ENCODE peak calls at places on chromosome 20, in seven cellular contexts. One of them, this sample, is unnamed.

GRCh38 chr20:43463864-43464785 is 6.4 kb downstream of the SRSF6 start:
- DNase-seq in T1000: no peak
- DNase-seq in GM10248: no peak
- DNase-seq in stimulated activated CD4-positive, alpha-beta T cell treated with anti-CD3 and anti-CD28 coated beads, Interleukin-15, amount 100 ng/mL, for 24 hours: no peak
- DNase-seq in Peyer's patch: no peak
- DNase-seq in heart right ventricle: no peak
- DNase-seq in ureter: no peak
- DNase-seq in this sample: no peak

GRCh38 chr20:4766631-4767030 is 44.9 kb downstream of the PRND start:
- DNase-seq in heart right ventricle: no peak
- DNase-seq in T1000: no peak
- DNase-seq in GM10248: no peak
- DNase-seq in stimulated activated CD4-positive, alpha-beta T cell treated with anti-CD3 and anti-CD28 coated beads, Interleukin-15, amount 100 ng/mL, for 24 hours: no peak
- DNase-seq in ureter: no peak
- DNase-seq in Peyer's patch: no peak
- DNase-seq in this sample: no peak

GRCh38 chr20:63094767-63095499 is 88.2 kb upstream of the BHLHE23 start:
- DNase-seq in heart right ventricle: no peak
- DNase-seq in GM10248: no peak
- DNase-seq in stimulated activated CD4-positive, alpha-beta T cell treated with anti-CD3 and anti-CD28 coated beads, Interleukin-15, amount 100 ng/mL, for 24 hours: no peak
- DNase-seq in ureter: peak
- DNase-seq in Peyer's patch: no peak
- DNase-seq in T1000: no peak
- DNase-seq in this sample: no peak

GRCh38 chr20:22918286-22918983 is 116.7 kb upstream of the SSTR4 start:
- DNase-seq in heart right ventricle: no peak
- DNase-seq in GM10248: no peak
- DNase-seq in Peyer's patch: no peak
- DNase-seq in stimulated activated CD4-positive, alpha-beta T cell treated with anti-CD3 and anti-CD28 coated beads, Interleukin-15, amount 100 ng/mL, for 24 hours: no peak
- DNase-seq in ureter: no peak
- DNase-seq in T1000: no peak
- DNase-seq in this sample: no peak

GRCh38 chr20:2695206-2695983 is 2.8 kb downstream of the EBF4 start:
- DNase-seq in T1000: no peak
- DNase-seq in GM10248: no peak
- DNase-seq in Peyer's patch: no peak
- DNase-seq in stimulated activated CD4-positive, alpha-beta T cell treated with anti-CD3 and anti-CD28 coated beads, Interleukin-15, amount 100 ng/mL, for 24 hours: no peak
- DNase-seq in ureter: peak
- DNase-seq in heart right ventricle: no peak
- DNase-seq in this sample: no peak

GRCh38 chr20:3238616-3239025 is 369 bp downstream of the SLC4A11 start:
- DNase-seq in ureter: no peak
- DNase-seq in GM10248: peak
- DNase-seq in T1000: no peak
- DNase-seq in Peyer's patch: peak
- DNase-seq in stimulated activated CD4-positive, alpha-beta T cell treated with anti-CD3 and anti-CD28 coated beads, Interleukin-15, amount 100 ng/mL, for 24 hours: peak
- DNase-seq in heart right ventricle: no peak
- DNase-seq in this sample: no peak

GRCh38 chr20:20215976-20216727 is 151.8 kb upstream of the INSM1 start:
- DNase-seq in T1000: no peak
- DNase-seq in ureter: no peak
- DNase-seq in stimulated activated CD4-positive, alpha-beta T cell treated with anti-CD3 and anti-CD28 coated beads, Interleukin-15, amount 100 ng/mL, for 24 hours: no peak
- DNase-seq in heart right ventricle: peak
- DNase-seq in GM10248: no peak
- DNase-seq in Peyer's patch: no peak
- DNase-seq in this sample: no peak

GRCh38 chr20:50044353-50044960 is 61.7 kb downstream of the SNAI1 start:
- DNase-seq in GM10248: no peak
- DNase-seq in Peyer's patch: no peak
- DNase-seq in T1000: no peak
- DNase-seq in ureter: no peak
- DNase-seq in heart right ventricle: no peak
- DNase-seq in stimulated activated CD4-positive, alpha-beta T cell treated with anti-CD3 and anti-CD28 coated beads, Interleukin-15, amount 100 ng/mL, for 24 hours: no peak
- DNase-seq in this sample: no peak

GRCh38 chr20:10217517-10218410 is 866 bp upstream of the SNAP25 start:
- DNase-seq in Peyer's patch: no peak
- DNase-seq in T1000: peak
- DNase-seq in heart right ventricle: no peak
- DNase-seq in stimulated activated CD4-positive, alpha-beta T cell treated with anti-CD3 and anti-CD28 coated beads, Interleukin-15, amount 100 ng/mL, for 24 hours: peak
- DNase-seq in ureter: peak
- DNase-seq in GM10248: peak
- DNase-seq in this sample: no peak

GRCh38 chr20:10369723-10370090 is 64.3 kb downstream of the MKKS start:
- DNase-seq in GM10248: no peak
- DNase-seq in ureter: peak
- DNase-seq in heart right ventricle: no peak
- DNase-seq in T1000: no peak
- DNase-seq in Peyer's patch: no peak
- DNase-seq in stimulated activated CD4-positive, alpha-beta T cell treated with anti-CD3 and anti-CD28 coated beads, Interleukin-15, amount 100 ng/mL, for 24 hours: no peak
- DNase-seq in this sample: no peak

GRCh38 chr20:35463455-35464300 is 8.3 kb downstream of the CEP250 start:
- DNase-seq in ureter: peak
- DNase-seq in Peyer's patch: no peak
- DNase-seq in GM10248: peak
- DNase-seq in T1000: peak
- DNase-seq in stimulated activated CD4-positive, alpha-beta T cell treated with anti-CD3 and anti-CD28 coated beads, Interleukin-15, amount 100 ng/mL, for 24 hours: peak
- DNase-seq in heart right ventricle: peak
- DNase-seq in this sample: peak

GRCh38 chr20:47568019-47568418 is 66.3 kb downstream of the NCOA3 start:
- DNase-seq in T1000: no peak
- DNase-seq in stimulated activated CD4-positive, alpha-beta T cell treated with anti-CD3 and anti-CD28 coated beads, Interleukin-15, amount 100 ng/mL, for 24 hours: no peak
- DNase-seq in GM10248: no peak
- DNase-seq in heart right ventricle: peak
- DNase-seq in Peyer's patch: no peak
- DNase-seq in ureter: no peak
- DNase-seq in this sample: no peak

GRCh38 chr20:48189177-48189576 is 403.9 kb upstream of the SULF2 start:
- DNase-seq in GM10248: peak
- DNase-seq in heart right ventricle: no peak
- DNase-seq in ureter: no peak
- DNase-seq in T1000: no peak
- DNase-seq in stimulated activated CD4-positive, alpha-beta T cell treated with anti-CD3 and anti-CD28 coated beads, Interleukin-15, amount 100 ng/mL, for 24 hours: no peak
- DNase-seq in Peyer's patch: peak
- DNase-seq in this sample: no peak

GRCh38 chr20:32718749-32719348 is 24.4 kb downstream of the COMMD7 start:
- DNase-seq in heart right ventricle: no peak
- DNase-seq in stimulated activated CD4-positive, alpha-beta T cell treated with anti-CD3 and anti-CD28 coated beads, Interleukin-15, amount 100 ng/mL, for 24 hours: no peak
- DNase-seq in T1000: no peak
- DNase-seq in ureter: no peak
- DNase-seq in Peyer's patch: no peak
- DNase-seq in GM10248: no peak
- DNase-seq in this sample: no peak

GRCh38 chr20:46752639-46753235 is 43.3 kb downstream of the SLC2A10 start:
- DNase-seq in stimulated activated CD4-positive, alpha-beta T cell treated with anti-CD3 and anti-CD28 coated beads, Interleukin-15, amount 100 ng/mL, for 24 hours: peak
- DNase-seq in heart right ventricle: peak
- DNase-seq in GM10248: peak
- DNase-seq in T1000: peak
- DNase-seq in ureter: peak
- DNase-seq in Peyer's patch: peak
- DNase-seq in this sample: peak

GRCh38 chr20:25076731-25077609 is 5.0 kb downstream of the VSX1 start:
- DNase-seq in Peyer's patch: no peak
- DNase-seq in T1000: no peak
- DNase-seq in GM10248: no peak
- DNase-seq in ureter: no peak
- DNase-seq in heart right ventricle: no peak
- DNase-seq in stimulated activated CD4-positive, alpha-beta T cell treated with anti-CD3 and anti-CD28 coated beads, Interleukin-15, amount 100 ng/mL, for 24 hours: no peak
- DNase-seq in this sample: no peak

GRCh38 chr20:34720266-34720665 is 16.1 kb downstream of the TP53INP2 start:
- DNase-seq in heart right ventricle: no peak
- DNase-seq in stimulated activated CD4-positive, alpha-beta T cell treated with anti-CD3 and anti-CD28 coated beads, Interleukin-15, amount 100 ng/mL, for 24 hours: no peak
- DNase-seq in T1000: no peak
- DNase-seq in Peyer's patch: no peak
- DNase-seq in ureter: no peak
- DNase-seq in GM10248: no peak
- DNase-seq in this sample: no peak